ENCODE peak calls at places on chromosomes 3 and 15, in four cellular contexts. N, E, D and V are unnamed samples.

GRCh38 chr3:195556390-195556789 is 13.3 kb upstream of the PPP1R2 start:
- DNase-seq in N (no peak), E (no peak), D (no peak), V (peak; percentile 47)

GRCh38 chr15:33913459-33913858 is 54.8 kb upstream of the CHRM5 start:
- DNase-seq in N (no peak), E (no peak), D (no peak), V (no peak)

GRCh38 chr3:113532698-113533533 is 561 bp downstream of the SIDT1 start:
- DNase-seq in N (no peak), E (peak; percentile 47), D (no peak), V (peak; percentile 48)

GRCh38 chr3:37957185-37957936 is 33.2 kb upstream of the VILL start:
- DNase-seq in N (no peak), E (no peak), D (no peak), V (no peak)

GRCh38 chr3:31622636-31623288 is 90.0 kb downstream of the STT3B start:
- DNase-seq in N (no peak), E (no peak), D (no peak), V (no peak)

GRCh38 chr3:187227658-187228258 is 30.5 kb downstream of the RTP1 start:
- DNase-seq in N (no peak), E (no peak), D (no peak), V (no peak)

GRCh38 chr3:45819543-45819942 is 22.4 kb downstream of the LZTFL1 start:
- DNase-seq in N (no peak), E (no peak), D (no peak), V (no peak)

GRCh38 chr15:91055548-91056331 is 33.3 kb upstream of the VPS33B start:
- DNase-seq in N (peak; percentile 60), E (peak; percentile 54), D (peak; percentile 75), V (no peak)

GRCh38 chr3:143751643-143752178 is 96.6 kb downstream of the SLC9A9 start:
- DNase-seq in N (no peak), E (no peak), D (no peak), V (peak; percentile 75)

GRCh38 chr15:30963681-30964080 is 27.7 kb downstream of the MTMR10 start:
- DNase-seq in N (no peak), E (no peak), D (no peak), V (no peak)

GRCh38 chr3:71395470-71395869 is 188.1 kb downstream of the FOXP1 start:
- DNase-seq in N (no peak), E (no peak), D (no peak), V (no peak)

GRCh38 chr3:72997421-72997961 is 880 bp downstream of the PPP4R2 start:
- DNase-seq in N (no peak), E (no peak), D (peak; percentile 29), V (peak; percentile 41)

GRCh38 chr15:27127834-27128570 is 157.0 kb downstream of the GABRG3 start:
- DNase-seq in N (no peak), E (no peak), D (no peak), V (no peak)

GRCh38 chr15:99424131-99424571 is 141.6 kb upstream of the MEF2A start:
- DNase-seq in N (peak; percentile 19), E (no peak), D (no peak), V (no peak)

GRCh38 chr3:102206506-102207145 is 228.2 kb upstream of the ZPLD1 start:
- DNase-seq in N (peak; percentile 82), E (peak; percentile 46), D (no peak), V (no peak)

GRCh38 chr3:188827593-188827992 is 344.2 kb upstream of the TPRG1 start:
- DNase-seq in N (no peak), E (no peak), D (no peak), V (no peak)

GRCh38 chr3:65398953-65399352 is 639.8 kb downstream of the MAGI1 start:
- DNase-seq in N (no peak), E (no peak), D (no peak), V (no peak)

GRCh38 chr15:31930967-31931366 is 99.3 kb upstream of the CHRNA7 start:
- DNase-seq in N (no peak), E (no peak), D (no peak), V (no peak)

GRCh38 chr3:46966811-46967210 is 9.7 kb downstream of the CCDC12 start:
- DNase-seq in N (no peak), E (no peak), D (no peak), V (no peak)
- H3K27ac ChIP-seq in N (no peak overlapping the region), E (peak overlapping the region; percentile 26), D (no peak overlapping the region), V (no peak overlapping the region)

GRCh38 chr15:96337991-96338771 is 7.7 kb downstream of the NR2F2 start:
- DNase-seq in N (no peak), E (no peak), D (no peak), V (no peak)

GRCh38 chr15:96337354-96337990 is 7.0 kb downstream of the NR2F2 start:
- DNase-seq in N (no peak), E (no peak), D (no peak), V (no peak)

GRCh38 chr15:96340348-96340610 is 9.8 kb downstream of the NR2F2 start:
- DNase-seq in N (no peak), E (no peak), D (no peak), V (no peak)

GRCh38 chr15:96339662-96340347 is 9.3 kb downstream of the NR2F2 start:
- DNase-seq in N (no peak), E (no peak), D (no peak), V (no peak)

DNA sequence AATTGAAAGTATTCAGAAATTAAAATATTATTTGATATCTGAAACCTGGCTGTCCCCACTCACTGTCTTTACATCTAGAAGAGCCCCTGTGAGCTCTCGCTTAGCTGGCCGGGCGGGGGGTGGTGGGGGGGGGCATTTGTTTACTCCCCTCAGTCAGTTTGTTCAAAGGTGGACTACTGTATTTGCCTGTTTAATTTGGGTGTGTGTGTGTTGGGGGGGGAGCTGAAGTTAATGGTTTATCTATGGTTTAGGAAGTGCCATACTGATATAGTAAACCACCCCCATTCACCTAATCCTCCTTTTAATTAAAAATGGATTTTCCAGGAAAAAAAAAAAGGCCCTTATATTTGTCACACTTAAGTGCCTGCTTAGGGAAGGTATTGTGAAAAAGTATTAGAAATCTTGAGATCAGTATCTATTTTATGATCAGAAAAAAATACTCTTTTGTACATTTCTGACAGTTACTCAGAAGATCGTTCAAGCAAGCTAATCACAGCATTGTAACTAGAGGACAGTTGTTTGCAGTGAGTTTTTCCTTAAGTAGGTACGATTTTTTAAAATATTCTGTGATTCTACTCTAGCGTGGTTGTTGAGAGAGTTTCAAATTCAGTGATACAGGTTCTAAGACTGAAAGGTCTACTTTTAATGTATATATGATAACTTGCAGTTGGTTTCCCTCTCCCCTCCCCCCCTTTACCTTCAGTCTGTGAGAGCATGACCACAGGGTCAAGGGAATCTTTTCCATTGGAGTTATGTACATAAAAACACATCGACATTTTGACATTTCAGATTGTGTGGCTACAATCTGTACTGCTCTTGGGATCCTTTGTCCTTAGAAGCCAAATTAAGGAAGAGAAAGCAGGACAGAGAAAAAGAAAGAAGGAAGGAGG is 8.5 kb downstream of the NR2F2 start:
- DNase-seq in N (no peak), E (no peak), D (no peak), V (no peak)
- H3K4me1 ChIP-seq in N (no peaks in the 10 kb centered on the region), E (peaks cover 13% of the 10 kb centered on the region), D (peaks cover 45% of the 10 kb centered on the region), V (no peaks in the 10 kb centered on the region)

GRCh38 chr3:138914870-138915502 is 32.0 kb downstream of the FOXL2 start:
- DNase-seq in N (no peak), E (no peak), D (no peak), V (no peak)

GRCh38 chr3:138912237-138912636 is 34.7 kb downstream of the FOXL2 start:
- DNase-seq in N (no peak), E (no peak), D (no peak), V (no peak)

GRCh38 chr3:138919304-138919703 is 27.6 kb downstream of the FOXL2 start:
- DNase-seq in N (no peak), E (no peak), D (no peak), V (no peak)

GRCh38 chr3:138915503-138916498 is 31.1 kb downstream of the FOXL2 start:
- DNase-seq in N (peak; percentile 94), E (peak; percentile 94), D (peak; percentile 61), V (peak; percentile 74)

DNA sequence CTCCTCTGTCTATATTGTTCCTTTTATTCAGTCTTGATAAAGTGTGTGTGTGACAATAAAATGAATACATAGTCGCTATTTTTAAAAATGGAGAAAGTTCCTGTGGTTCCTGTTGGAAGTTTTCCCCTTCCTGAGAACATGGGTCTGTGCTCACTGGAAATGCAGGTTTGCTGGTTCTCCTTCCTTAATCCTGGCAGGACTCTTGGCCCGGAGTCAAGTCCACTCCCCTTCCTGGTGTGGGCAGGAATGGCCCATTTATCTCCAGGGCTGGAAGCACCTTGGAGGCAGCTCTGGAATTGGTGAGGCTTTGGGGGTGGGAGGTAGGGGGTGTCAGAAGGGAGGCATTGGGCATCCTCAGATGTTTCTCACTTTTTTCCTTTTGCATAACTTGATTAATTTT is 30.1 kb downstream of the FOXL2 start:
- DNase-seq in N (no peak), E (peak; percentile 87), D (no peak), V (no peak)
- H3K9me3 ChIP-seq in N (no peaks in the 10 kb centered on the region), E (no peaks in the 10 kb centered on the region), D (no peaks in the 10 kb centered on the region), V (no peaks in the 10 kb centered on the region)

GRCh38 chr15:76337739-76338554 is 1.4 kb downstream of the ISL2 start:
- DNase-seq in N (no peak), E (no peak), D (no peak), V (no peak)
- H3K27ac ChIP-seq in N (no peak overlapping the region), E (peak overlapping the region; percentile 77), D (peak overlapping the region; percentile 24), V (no peak overlapping the region)

GRCh38 chr3:78483070-78483469 is 1284.7 kb downstream of the ROBO1 start:
- DNase-seq in N (no peak), E (no peak), D (no peak), V (no peak)

GRCh38 chr3:78476076-78476475 is 1291.7 kb downstream of the ROBO1 start:
- DNase-seq in N (no peak), E (no peak), D (no peak), V (no peak)

DNA sequence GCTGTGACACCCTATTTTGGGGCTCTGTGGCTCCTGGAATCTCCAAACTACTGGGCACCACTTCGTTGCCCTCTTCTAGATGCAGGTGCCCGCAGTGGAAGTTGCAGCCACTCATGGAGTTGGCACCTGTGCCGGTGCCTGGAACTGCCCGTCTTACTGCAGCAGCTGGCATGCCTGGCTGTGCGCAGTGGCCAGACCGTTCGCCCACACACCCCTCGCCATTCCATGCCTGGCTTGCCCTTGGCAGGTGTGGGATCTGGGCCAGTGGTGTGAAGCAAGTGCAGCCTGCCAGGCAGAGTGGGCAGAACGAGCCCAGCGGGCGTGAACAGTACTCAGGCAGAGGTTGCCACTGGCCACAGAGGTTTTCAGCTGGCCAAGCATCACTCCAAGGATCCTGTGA is 1286.7 kb downstream of the ROBO1 start:
- DNase-seq in N (no peak), E (no peak), D (no peak), V (no peak)
- H3K4me1 ChIP-seq in N (no peaks in the 10 kb centered on the region), E (no peaks in the 10 kb centered on the region), D (no peaks in the 10 kb centered on the region), V (no peaks in the 10 kb centered on the region)

GRCh38 chr3:194321666-194322640 is 29.2 kb downstream of the CPN2 start:
- DNase-seq in N (no peak), E (peak; percentile 52), D (peak; percentile 56), V (no peak)

GRCh38 chr3:194325424-194326165 is 25.5 kb downstream of the CPN2 start:
- DNase-seq in N (no peak), E (no peak), D (no peak), V (no peak)

GRCh38 chr3:194322701-194323174 is 28.4 kb downstream of the CPN2 start:
- DNase-seq in N (no peak), E (peak; percentile 66), D (peak; percentile 91), V (no peak)

GRCh38 chr3:194324823-194325327 is 26.3 kb downstream of the CPN2 start:
- DNase-seq in N (no peak), E (no peak), D (no peak), V (no peak)

GRCh38 chr3:194323785-194324735 is 27.1 kb downstream of the CPN2 start:
- DNase-seq in N (peak; percentile 95), E (no peak), D (peak; percentile 76), V (no peak)
- H3K9me3 ChIP-seq in N (no peaks in the 10 kb centered on the region), E (peaks cover 4% of the 10 kb centered on the region), D (no peaks in the 10 kb centered on the region), V (peaks cover 4% of the 10 kb centered on the region)

GRCh38 chr15:62841269-62841628 is 201.3 kb upstream of the TPM1 start:
- DNase-seq in N (no peak), E (no peak), D (no peak), V (no peak)
- H3K27ac ChIP-seq in N (peak overlapping the region; percentile 85), E (no peak overlapping the region), D (no peak overlapping the region), V (no peak overlapping the region)